ENCODE peak calls at places on chromosomes 6 and 20, in four cellular contexts. One of them, this sample, is unnamed.

GRCh38 chr6:113428702-113429101 is 428.4 kb upstream of the MARCKS start:
- DNase-seq in astrocyte of the spinal cord: no peak
- DNase-seq in naive thymus-derived CD4-positive, alpha-beta T cell: no peak
- DNase-seq in CD8-positive, alpha-beta memory T cell: no peak
- DNase-seq in this sample: no peak

GRCh38 chr6:110826236-110827129 is 11.2 kb upstream of the CDK19 start:
- DNase-seq in naive thymus-derived CD4-positive, alpha-beta T cell: no peak
- DNase-seq in astrocyte of the spinal cord: no peak
- DNase-seq in CD8-positive, alpha-beta memory T cell: no peak
- DNase-seq in this sample: no peak

GRCh38 chr20:19114410-19114809 is 98.0 kb upstream of the SLC24A3 start:
- DNase-seq in naive thymus-derived CD4-positive, alpha-beta T cell: no peak
- DNase-seq in astrocyte of the spinal cord: no peak
- DNase-seq in CD8-positive, alpha-beta memory T cell: no peak
- DNase-seq in this sample: no peak

GRCh38 chr20:64044484-64045247 is 4.8 kb downstream of the SOX18 start:
- DNase-seq in CD8-positive, alpha-beta memory T cell: no peak
- DNase-seq in astrocyte of the spinal cord: peak
- DNase-seq in naive thymus-derived CD4-positive, alpha-beta T cell: no peak
- DNase-seq in this sample: no peak

GRCh38 chr20:41373851-41374567 is 7.4 kb upstream of the EMILIN3 start:
- DNase-seq in naive thymus-derived CD4-positive, alpha-beta T cell: no peak
- DNase-seq in astrocyte of the spinal cord: no peak
- DNase-seq in CD8-positive, alpha-beta memory T cell: no peak
- DNase-seq in this sample: no peak

GRCh38 chr6:169909113-169909512 is 157.7 kb downstream of the ERMARD start:
- DNase-seq in CD8-positive, alpha-beta memory T cell: no peak
- DNase-seq in astrocyte of the spinal cord: no peak
- DNase-seq in naive thymus-derived CD4-positive, alpha-beta T cell: no peak
- DNase-seq in this sample: no peak

GRCh38 chr20:48393311-48393685 is 434.5 kb downstream of the PREX1 start:
- DNase-seq in naive thymus-derived CD4-positive, alpha-beta T cell: no peak
- DNase-seq in CD8-positive, alpha-beta memory T cell: no peak
- DNase-seq in astrocyte of the spinal cord: no peak
- DNase-seq in this sample: no peak

GRCh38 chr20:37651932-37652331 is 41.9 kb upstream of the CTNNBL1 start:
- DNase-seq in astrocyte of the spinal cord: no peak
- DNase-seq in naive thymus-derived CD4-positive, alpha-beta T cell: no peak
- DNase-seq in CD8-positive, alpha-beta memory T cell: no peak
- DNase-seq in this sample: no peak

GRCh38 chr6:157436944-157437336 is 56.0 kb downstream of the ZDHHC14 start:
- DNase-seq in naive thymus-derived CD4-positive, alpha-beta T cell: no peak
- DNase-seq in CD8-positive, alpha-beta memory T cell: no peak
- DNase-seq in astrocyte of the spinal cord: no peak
- DNase-seq in this sample: no peak

DNA sequence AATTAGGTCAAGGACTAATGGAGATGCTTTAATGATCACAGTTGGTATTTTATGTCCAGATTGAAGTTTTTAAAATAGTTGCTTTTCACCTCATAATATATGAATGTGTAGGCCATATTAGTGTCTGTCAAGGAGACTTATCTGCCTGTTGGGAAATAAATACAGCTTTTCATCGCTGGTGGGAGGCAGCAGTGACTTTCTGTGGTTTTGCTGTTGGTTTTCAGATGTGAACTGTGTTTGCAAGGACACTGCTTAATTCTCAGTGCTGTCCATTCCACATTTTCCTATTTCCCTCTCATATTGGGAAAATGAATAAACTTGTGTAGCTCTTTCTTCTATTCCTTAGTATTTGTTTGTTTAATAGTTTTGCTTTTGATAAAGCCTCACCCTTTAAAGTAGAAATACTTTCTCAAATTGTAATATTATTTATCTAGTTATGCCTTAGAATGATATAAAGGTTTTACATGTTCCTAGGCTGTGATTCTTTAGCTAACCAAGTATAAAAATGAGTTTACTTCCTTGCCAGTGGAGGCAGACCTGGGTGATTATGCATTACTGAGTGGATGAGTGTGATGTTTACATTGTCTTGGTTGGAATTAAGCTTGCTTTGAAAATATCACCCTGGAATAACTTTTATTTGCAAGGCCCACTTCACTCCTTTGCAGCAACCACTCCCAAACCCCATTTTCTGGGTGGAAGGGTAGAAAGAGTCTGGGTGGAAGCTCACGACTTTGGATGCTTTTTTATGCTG is 3.3 kb downstream of the PLCB4 start:
- DNase-seq in naive thymus-derived CD4-positive, alpha-beta T cell: no peak
- DNase-seq in astrocyte of the spinal cord: no peak
- DNase-seq in CD8-positive, alpha-beta memory T cell: no peak
- DNase-seq in this sample: no peak
- H3K4me3 ChIP-seq in naive thymus-derived CD4-positive, alpha-beta T cell: no peak
- H3K4me3 ChIP-seq in astrocyte of the spinal cord: no peak
- H3K4me3 ChIP-seq in CD8-positive, alpha-beta memory T cell: no peak
- H3K4me3 ChIP-seq in this sample: no peak

DNA sequence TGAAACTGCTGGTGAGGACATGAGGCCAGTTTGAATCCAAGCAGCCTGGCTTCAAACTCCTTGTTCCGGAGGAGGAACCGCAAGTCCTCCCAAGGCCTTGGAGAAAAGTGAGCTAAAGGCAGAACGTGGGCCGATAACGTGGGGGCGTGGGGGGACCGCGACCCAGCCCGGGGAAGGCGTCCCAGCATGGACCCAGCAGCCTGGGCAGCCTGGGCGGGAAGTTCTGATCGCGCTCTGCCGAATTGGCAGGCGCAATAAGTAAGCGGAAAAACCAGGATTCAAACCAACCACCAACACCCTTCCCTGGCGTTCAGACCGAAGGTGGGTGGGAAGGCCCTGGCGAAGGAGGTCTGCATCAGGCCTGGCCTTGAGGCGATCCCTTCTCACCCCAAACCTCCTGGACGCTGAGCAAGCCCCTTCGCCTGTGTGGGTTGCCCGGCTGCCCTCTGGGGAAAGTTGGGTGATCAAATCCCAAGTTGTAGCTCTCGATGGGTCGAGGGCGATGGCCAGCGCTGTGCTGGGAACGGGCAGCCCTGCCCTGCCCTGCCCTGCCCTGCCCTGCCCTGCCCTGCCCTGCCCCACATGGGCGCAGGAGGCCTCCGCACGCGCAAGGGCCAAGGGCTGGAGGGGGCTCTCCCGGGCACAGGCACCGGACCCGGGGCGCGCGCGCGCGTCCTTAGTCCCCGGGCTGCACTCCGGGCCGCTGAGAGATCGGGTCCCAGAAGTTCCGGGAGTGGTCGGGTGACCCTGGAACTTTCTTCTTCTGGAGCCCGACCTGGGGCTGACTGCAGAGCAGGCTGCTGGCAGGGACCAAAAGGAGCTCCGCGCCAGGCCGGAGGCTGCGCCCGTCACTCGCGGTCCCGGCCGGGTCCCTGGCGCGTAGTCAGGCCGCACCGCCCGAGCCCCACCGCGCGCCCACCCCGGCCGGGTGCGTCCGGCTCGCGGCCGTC is 644 bp upstream of the SLC22A3 start:
- DNase-seq in astrocyte of the spinal cord: no peak
- DNase-seq in naive thymus-derived CD4-positive, alpha-beta T cell: no peak
- DNase-seq in CD8-positive, alpha-beta memory T cell: no peak
- DNase-seq in this sample: no peak
- H3K4me3 ChIP-seq in astrocyte of the spinal cord: no peak
- H3K4me3 ChIP-seq in naive thymus-derived CD4-positive, alpha-beta T cell: no peak
- H3K4me3 ChIP-seq in CD8-positive, alpha-beta memory T cell: no peak
- H3K4me3 ChIP-seq in this sample: peak

GRCh38 chr6:147479857-147480256 is 28.6 kb upstream of the SAMD5 start:
- DNase-seq in CD8-positive, alpha-beta memory T cell: no peak
- DNase-seq in astrocyte of the spinal cord: no peak
- DNase-seq in naive thymus-derived CD4-positive, alpha-beta T cell: no peak
- DNase-seq in this sample: no peak
- H3K4me3 ChIP-seq in CD8-positive, alpha-beta memory T cell: no peak
- H3K4me3 ChIP-seq in astrocyte of the spinal cord: no peak
- H3K4me3 ChIP-seq in naive thymus-derived CD4-positive, alpha-beta T cell: no peak
- H3K4me3 ChIP-seq in this sample: no peak

DNA sequence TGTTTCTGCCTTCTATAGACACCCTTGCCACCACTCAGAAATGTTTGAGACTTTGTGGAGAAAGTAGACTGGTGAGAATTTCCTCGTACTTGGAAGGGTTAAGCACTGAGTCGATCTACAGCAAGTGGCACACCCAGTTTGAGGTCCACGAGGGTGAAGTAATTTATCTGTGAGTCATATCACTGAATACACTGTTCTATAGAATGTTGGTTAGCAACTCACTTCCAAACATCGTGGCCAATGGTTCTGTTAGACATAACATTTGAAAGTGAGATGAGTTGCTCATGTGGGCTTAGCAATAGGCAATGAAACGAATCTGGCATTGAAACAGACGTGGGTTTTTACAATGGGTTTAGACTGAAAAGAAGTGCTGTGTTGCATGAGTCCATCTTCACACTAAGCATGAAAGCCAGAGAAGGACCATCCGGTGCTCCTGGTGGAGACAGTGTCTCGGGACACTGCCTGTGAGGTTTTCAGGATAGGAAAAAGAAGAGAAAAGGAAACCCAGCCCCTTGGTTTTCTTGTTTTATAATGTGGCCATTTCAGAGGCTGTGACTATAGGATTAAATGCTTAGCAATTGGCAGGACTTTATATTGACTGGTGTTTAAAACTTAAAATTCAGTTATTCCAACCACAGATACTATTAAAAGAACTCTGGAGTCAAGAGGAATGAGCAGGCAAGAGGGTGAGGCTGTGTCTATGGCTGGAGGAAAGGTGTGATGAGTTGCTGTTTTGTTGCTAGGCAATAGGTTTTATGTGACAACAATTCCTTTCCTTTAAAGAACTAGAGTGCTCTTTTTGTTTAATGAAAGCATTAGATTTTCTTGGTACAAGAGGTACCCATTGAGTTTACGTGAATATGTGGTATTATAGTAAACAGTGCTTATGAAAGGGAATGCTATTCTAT is 31.0 kb upstream of the EZR start:
- DNase-seq in astrocyte of the spinal cord: peak
- DNase-seq in naive thymus-derived CD4-positive, alpha-beta T cell: peak
- DNase-seq in CD8-positive, alpha-beta memory T cell: peak
- DNase-seq in this sample: no peak
- H3K4me3 ChIP-seq in astrocyte of the spinal cord: no peak
- H3K4me3 ChIP-seq in naive thymus-derived CD4-positive, alpha-beta T cell: no peak
- H3K4me3 ChIP-seq in CD8-positive, alpha-beta memory T cell: peak
- H3K4me3 ChIP-seq in this sample: no peak

GRCh38 chr6:149936743-149937142 is 5.1 kb upstream of the ULBP2 start:
- DNase-seq in astrocyte of the spinal cord: no peak
- DNase-seq in naive thymus-derived CD4-positive, alpha-beta T cell: no peak
- DNase-seq in CD8-positive, alpha-beta memory T cell: no peak
- DNase-seq in this sample: no peak

GRCh38 chr6:149940673-149940984 is 1.2 kb upstream of the ULBP2 start:
- DNase-seq in astrocyte of the spinal cord: no peak
- DNase-seq in naive thymus-derived CD4-positive, alpha-beta T cell: no peak
- DNase-seq in CD8-positive, alpha-beta memory T cell: no peak
- DNase-seq in this sample: no peak

GRCh38 chr6:149941583-149942460 is at the start of gene ULBP2:
- DNase-seq in CD8-positive, alpha-beta memory T cell: peak
- DNase-seq in naive thymus-derived CD4-positive, alpha-beta T cell: peak
- DNase-seq in astrocyte of the spinal cord: peak
- DNase-seq in this sample: no peak

GRCh38 chr6:149939909-149940672 is 1.7 kb upstream of the ULBP2 start:
- DNase-seq in naive thymus-derived CD4-positive, alpha-beta T cell: no peak
- DNase-seq in CD8-positive, alpha-beta memory T cell: no peak
- DNase-seq in astrocyte of the spinal cord: no peak
- DNase-seq in this sample: no peak

GRCh38 chr6:149938571-149939462 is 3.0 kb upstream of the ULBP2 start:
- DNase-seq in naive thymus-derived CD4-positive, alpha-beta T cell: peak
- DNase-seq in CD8-positive, alpha-beta memory T cell: peak
- DNase-seq in astrocyte of the spinal cord: no peak
- DNase-seq in this sample: no peak
- H3K4me3 ChIP-seq in naive thymus-derived CD4-positive, alpha-beta T cell: peak
- H3K4me3 ChIP-seq in CD8-positive, alpha-beta memory T cell: peak
- H3K4me3 ChIP-seq in astrocyte of the spinal cord: peak
- H3K4me3 ChIP-seq in this sample: peak

DNA sequence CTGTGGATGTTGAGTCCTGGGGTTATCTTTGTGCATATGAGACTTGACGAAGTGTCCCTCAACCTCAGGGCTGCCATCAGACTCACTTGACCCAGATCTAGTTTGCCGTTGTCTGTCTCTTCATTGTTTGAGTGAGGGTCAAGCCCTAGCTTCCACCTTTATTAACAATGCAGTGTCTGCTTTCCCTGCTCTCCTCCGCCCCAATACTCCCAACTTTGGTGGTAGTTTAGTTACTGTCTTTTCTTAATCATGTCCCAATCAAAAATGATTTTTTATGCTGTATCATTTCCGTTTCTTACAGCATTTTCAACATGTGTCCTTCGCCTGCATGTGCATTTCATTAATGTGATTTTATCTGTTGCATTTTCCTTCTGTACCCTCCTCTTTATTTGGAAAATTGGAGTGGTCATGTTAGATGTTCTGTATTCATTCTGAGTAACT is 2.1 kb downstream of the TBPL1 start:
- DNase-seq in CD8-positive, alpha-beta memory T cell: no peak
- DNase-seq in naive thymus-derived CD4-positive, alpha-beta T cell: no peak
- DNase-seq in astrocyte of the spinal cord: no peak
- DNase-seq in this sample: no peak
- H3K4me3 ChIP-seq in CD8-positive, alpha-beta memory T cell: no peak
- H3K4me3 ChIP-seq in naive thymus-derived CD4-positive, alpha-beta T cell: no peak
- H3K4me3 ChIP-seq in astrocyte of the spinal cord: peak
- H3K4me3 ChIP-seq in this sample: no peak

GRCh38 chr20:10741060-10741459 is 67.3 kb upstream of the JAG1 start:
- DNase-seq in CD8-positive, alpha-beta memory T cell: no peak
- DNase-seq in astrocyte of the spinal cord: no peak
- DNase-seq in naive thymus-derived CD4-positive, alpha-beta T cell: no peak
- DNase-seq in this sample: no peak

GRCh38 chr20:10735195-10735949 is 61.6 kb upstream of the JAG1 start:
- DNase-seq in astrocyte of the spinal cord: no peak
- DNase-seq in naive thymus-derived CD4-positive, alpha-beta T cell: no peak
- DNase-seq in CD8-positive, alpha-beta memory T cell: no peak
- DNase-seq in this sample: no peak

GRCh38 chr20:10739134-10739533 is 65.3 kb upstream of the JAG1 start:
- DNase-seq in naive thymus-derived CD4-positive, alpha-beta T cell: no peak
- DNase-seq in CD8-positive, alpha-beta memory T cell: no peak
- DNase-seq in astrocyte of the spinal cord: no peak
- DNase-seq in this sample: no peak

DNA sequence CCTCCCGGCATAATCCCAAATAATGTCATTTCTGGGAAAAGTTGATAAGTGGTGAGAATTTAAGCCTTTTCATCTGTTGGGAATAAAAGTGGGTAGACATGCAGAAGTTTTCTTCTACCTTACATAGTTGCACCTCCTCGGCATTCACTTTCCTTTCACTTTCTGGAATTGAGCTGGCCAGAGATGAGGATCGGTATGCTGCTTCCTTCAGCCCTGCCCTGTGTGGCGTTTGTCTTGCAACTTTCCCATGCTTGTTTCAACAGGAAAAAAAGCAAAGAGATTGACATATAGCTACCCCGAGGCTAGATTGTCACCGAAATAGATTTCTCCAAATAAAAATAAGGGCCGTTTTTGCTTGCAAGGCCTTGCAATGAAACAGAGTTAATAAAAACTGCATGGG is 65.8 kb upstream of the JAG1 start:
- DNase-seq in naive thymus-derived CD4-positive, alpha-beta T cell: no peak
- DNase-seq in CD8-positive, alpha-beta memory T cell: no peak
- DNase-seq in astrocyte of the spinal cord: no peak
- DNase-seq in this sample: no peak
- H3K4me3 ChIP-seq in naive thymus-derived CD4-positive, alpha-beta T cell: no peak
- H3K4me3 ChIP-seq in CD8-positive, alpha-beta memory T cell: no peak
- H3K4me3 ChIP-seq in astrocyte of the spinal cord: no peak
- H3K4me3 ChIP-seq in this sample: no peak

This sample was measured in NT2/D1.